ENCODE peak calls at places on chromosomes 16 and 17, in seven cellular contexts. One of them, this sample, is unnamed.

GRCh38 chr17:27360507-27360906 is 66.6 kb downstream of the WSB1 start:
- DNase-seq in H1: no peak
- DNase-seq in HepG2: no peak
- DNase-seq in WTC11: no peak
- DNase-seq in GM12878: no peak
- DNase-seq in K562: no peak
- DNase-seq in HCT116: no peak
- DNase-seq in this sample: no peak

GRCh38 chr17:72123496-72123963 is 2.7 kb downstream of the SOX9 start:
- DNase-seq in WTC11: peak
- DNase-seq in GM12878: no peak
- DNase-seq in HCT116: no peak
- DNase-seq in K562: no peak
- DNase-seq in HepG2: no peak
- DNase-seq in H1: peak
- DNase-seq in this sample: no peak

GRCh38 chr16:89360760-89361435 is 129.5 kb downstream of the ANKRD11 start:
- DNase-seq in HCT116: no peak
- DNase-seq in H1: no peak
- DNase-seq in WTC11: no peak
- DNase-seq in GM12878: peak
- DNase-seq in K562: no peak
- DNase-seq in HepG2: no peak
- DNase-seq in this sample: no peak

GRCh38 chr17:41301916-41302901 is at the start of gene KRTAP29-1:
- DNase-seq in H1: no peak
- DNase-seq in K562: no peak
- DNase-seq in WTC11: no peak
- DNase-seq in HCT116: no peak
- DNase-seq in HepG2: no peak
- DNase-seq in GM12878: no peak
- DNase-seq in this sample: no peak

GRCh38 chr17:58818654-58819053 is 63.0 kb downstream of the PPM1E start:
- DNase-seq in HCT116: no peak
- DNase-seq in K562: no peak
- DNase-seq in H1: no peak
- DNase-seq in WTC11: no peak
- DNase-seq in HepG2: no peak
- DNase-seq in GM12878: no peak
- DNase-seq in this sample: no peak

GRCh38 chr16:1708083-1708767 is 2.2 kb downstream of the MAPK8IP3 start:
- DNase-seq in H1: no peak
- DNase-seq in K562: no peak
- DNase-seq in WTC11: no peak
- DNase-seq in GM12878: no peak
- DNase-seq in HepG2: no peak
- DNase-seq in HCT116: no peak
- DNase-seq in this sample: no peak

GRCh38 chr16:68200120-68200783 is 35.7 kb downstream of the ESRP2 start:
- DNase-seq in HepG2: no peak
- DNase-seq in WTC11: no peak
- DNase-seq in GM12878: no peak
- DNase-seq in H1: no peak
- DNase-seq in K562: no peak
- DNase-seq in HCT116: no peak
- DNase-seq in this sample: peak

GRCh38 chr16:20628213-20628612 is 52.0 kb upstream of the ACSM2B start:
- DNase-seq in H1: no peak
- DNase-seq in WTC11: no peak
- DNase-seq in K562: no peak
- DNase-seq in HepG2: no peak
- DNase-seq in GM12878: no peak
- DNase-seq in HCT116: no peak
- DNase-seq in this sample: no peak

GRCh38 chr16:11138769-11139623 is 117.0 kb downstream of the SOCS1 start:
- DNase-seq in GM12878: no peak
- DNase-seq in K562: no peak
- DNase-seq in H1: no peak
- DNase-seq in WTC11: no peak
- DNase-seq in HCT116: no peak
- DNase-seq in HepG2: peak
- DNase-seq in this sample: no peak

GRCh38 chr16:66740533-66740932 is 10.9 kb downstream of the DYNC1LI2 start:
- DNase-seq in HepG2: no peak
- DNase-seq in K562: peak
- DNase-seq in WTC11: no peak
- DNase-seq in GM12878: no peak
- DNase-seq in HCT116: no peak
- DNase-seq in H1: no peak
- DNase-seq in this sample: no peak

GRCh38 chr16:29925173-29925804 is 737 bp downstream of the KCTD13 start:
- DNase-seq in GM12878: no peak
- DNase-seq in HCT116: no peak
- DNase-seq in HepG2: no peak
- DNase-seq in WTC11: no peak
- DNase-seq in K562: no peak
- DNase-seq in H1: no peak
- DNase-seq in this sample: no peak

GRCh38 chr17:45312477-45313418 is 4.1 kb downstream of the MAP3K14 start:
- DNase-seq in WTC11: no peak
- DNase-seq in K562: no peak
- DNase-seq in HCT116: no peak
- DNase-seq in H1: no peak
- DNase-seq in GM12878: no peak
- DNase-seq in HepG2: no peak
- DNase-seq in this sample: no peak

GRCh38 chr16:880471-881171 is 80.1 kb upstream of the GNG13 start:
- DNase-seq in HepG2: no peak
- DNase-seq in K562: no peak
- DNase-seq in GM12878: no peak
- DNase-seq in WTC11: no peak
- DNase-seq in HCT116: no peak
- DNase-seq in H1: no peak
- DNase-seq in this sample: no peak

GRCh38 chr16:64089697-64090096 is 1032.2 kb downstream of the CDH11 start:
- DNase-seq in HepG2: peak
- DNase-seq in H1: no peak
- DNase-seq in K562: no peak
- DNase-seq in HCT116: no peak
- DNase-seq in GM12878: no peak
- DNase-seq in WTC11: no peak
- DNase-seq in this sample: no peak

GRCh38 chr17:38885728-38886642 is 16.1 kb downstream of the LASP1 start:
- DNase-seq in HepG2: no peak
- DNase-seq in WTC11: no peak
- DNase-seq in K562: no peak
- DNase-seq in HCT116: no peak
- DNase-seq in H1: no peak
- DNase-seq in GM12878: no peak
- DNase-seq in this sample: no peak

GRCh38 chr16:16004314-16004749 is 54.9 kb downstream of the ABCC1 start:
- DNase-seq in WTC11: no peak
- DNase-seq in HepG2: no peak
- DNase-seq in H1: no peak
- DNase-seq in K562: no peak
- DNase-seq in GM12878: no peak
- DNase-seq in HCT116: no peak
- DNase-seq in this sample: no peak

GRCh38 chr16:84303023-84303422 is 8.3 kb downstream of the WFDC1 start:
- DNase-seq in GM12878: no peak
- DNase-seq in WTC11: no peak
- DNase-seq in H1: no peak
- DNase-seq in HepG2: no peak
- DNase-seq in K562: no peak
- DNase-seq in HCT116: no peak
- DNase-seq in this sample: no peak

GRCh38 chr17:38464251-38464722 is 36.0 kb downstream of the ARHGAP23 start:
- DNase-seq in HCT116: no peak
- DNase-seq in WTC11: no peak
- DNase-seq in GM12878: no peak
- DNase-seq in K562: no peak
- DNase-seq in H1: no peak
- DNase-seq in HepG2: no peak
- DNase-seq in this sample: peak

GRCh38 chr16:84955427-84955826 is 55.9 kb downstream of the ZDHHC7 start:
- DNase-seq in WTC11: no peak
- DNase-seq in HepG2: no peak
- DNase-seq in H1: no peak
- DNase-seq in GM12878: no peak
- DNase-seq in K562: no peak
- DNase-seq in HCT116: no peak
- DNase-seq in this sample: no peak

GRCh38 chr17:61460796-61461585 is 8.8 kb downstream of the TBX4 start:
- DNase-seq in GM12878: no peak
- DNase-seq in WTC11: no peak
- DNase-seq in K562: no peak
- DNase-seq in HCT116: no peak
- DNase-seq in H1: peak
- DNase-seq in HepG2: peak
- DNase-seq in this sample: no peak

GRCh38 chr17:40106760-40107265 is 6.4 kb upstream of the NR1D1 start:
- DNase-seq in HCT116: no peak
- DNase-seq in H1: no peak
- DNase-seq in GM12878: no peak
- DNase-seq in WTC11: peak
- DNase-seq in K562: no peak
- DNase-seq in HepG2: no peak
- DNase-seq in this sample: no peak

GRCh38 chr17:40104570-40105471 is 4.4 kb upstream of the NR1D1 start:
- DNase-seq in WTC11: no peak
- DNase-seq in H1: no peak
- DNase-seq in GM12878: no peak
- DNase-seq in HCT116: no peak
- DNase-seq in K562: no peak
- DNase-seq in HepG2: no peak
- DNase-seq in this sample: no peak

GRCh38 chr17:40109471-40109824 is 9.1 kb upstream of the NR1D1 start:
- DNase-seq in HCT116: no peak
- DNase-seq in GM12878: no peak
- DNase-seq in WTC11: no peak
- DNase-seq in K562: no peak
- DNase-seq in HepG2: peak
- DNase-seq in H1: no peak
- DNase-seq in this sample: no peak

GRCh38 chr17:40106089-40106759 is 5.8 kb upstream of the NR1D1 start:
- DNase-seq in WTC11: no peak
- DNase-seq in K562: no peak
- DNase-seq in HepG2: no peak
- DNase-seq in H1: no peak
- DNase-seq in HCT116: no peak
- DNase-seq in GM12878: no peak
- DNase-seq in this sample: no peak

DNA sequence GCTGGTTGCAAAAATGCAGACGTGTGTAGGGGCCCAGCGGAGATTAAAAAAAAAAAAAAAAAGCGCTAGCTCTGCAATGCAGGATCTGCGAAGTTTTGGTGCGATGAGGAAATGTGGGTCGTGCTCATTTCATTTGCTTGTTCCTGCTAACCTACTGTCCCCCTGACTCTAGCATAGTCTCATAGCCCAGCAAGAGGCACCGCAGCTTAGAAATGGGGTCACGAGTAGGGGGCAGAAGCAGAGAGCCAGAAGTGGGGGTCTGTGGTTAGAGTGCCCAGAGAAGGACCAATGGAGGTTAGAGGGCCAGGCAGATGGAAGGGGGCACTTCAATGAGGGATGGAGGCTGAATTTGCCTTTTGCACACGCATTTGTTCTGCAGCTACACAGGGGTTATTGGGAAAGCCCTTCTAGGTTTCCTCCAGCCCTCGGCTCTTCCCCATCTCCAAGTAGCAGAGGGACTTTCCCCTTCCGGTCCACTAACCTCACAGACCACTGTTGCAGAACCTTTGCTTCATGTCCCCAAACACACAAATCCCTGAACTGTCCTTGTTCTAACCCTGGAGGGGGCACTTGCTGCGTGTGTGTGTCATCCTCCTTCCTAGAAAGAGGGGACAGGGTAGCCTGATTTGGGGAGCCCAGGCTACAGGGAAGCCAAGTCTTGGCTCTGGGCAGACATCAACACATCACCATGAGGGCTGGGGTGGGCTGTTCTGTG is 7.0 kb upstream of the NR1D1 start:
- DNase-seq in HCT116: no peak
- DNase-seq in HepG2: peak
- DNase-seq in H1: peak
- DNase-seq in WTC11: no peak
- DNase-seq in GM12878: no peak
- DNase-seq in K562: no peak
- DNase-seq in this sample: no peak
- TF ChIP-seq SP1 in HCT116: no peak
- TF ChIP-seq SP1 in HepG2: no peak
- TF ChIP-seq SP1 in H1: no peak
- TF ChIP-seq SP1 in WTC11: no peak
- TF ChIP-seq SP1 in GM12878: no peak
- TF ChIP-seq SP1 in K562: no peak
- TF ChIP-seq SP1 in this sample: no peak

GRCh38 chr16:9566099-9566498 is 474.7 kb downstream of the HAPSTR1 start:
- DNase-seq in WTC11: no peak
- DNase-seq in HepG2: no peak
- DNase-seq in HCT116: no peak
- DNase-seq in GM12878: no peak
- DNase-seq in H1: no peak
- DNase-seq in K562: peak
- DNase-seq in this sample: no peak
- TF ChIP-seq SP1 in WTC11: no peak
- TF ChIP-seq SP1 in HepG2: no peak
- TF ChIP-seq SP1 in HCT116: no peak
- TF ChIP-seq SP1 in GM12878: no peak
- TF ChIP-seq SP1 in H1: no peak
- TF ChIP-seq SP1 in K562: no peak
- TF ChIP-seq SP1 in this sample: no peak

GRCh38 chr16:85984211-85984880 is 85.4 kb downstream of the IRF8 start:
- DNase-seq in HepG2: no peak
- DNase-seq in GM12878: no peak
- DNase-seq in H1: no peak
- DNase-seq in HCT116: no peak
- DNase-seq in WTC11: no peak
- DNase-seq in K562: no peak
- DNase-seq in this sample: no peak
- TF ChIP-seq SP1 in HepG2: no peak
- TF ChIP-seq SP1 in GM12878: no peak
- TF ChIP-seq SP1 in H1: no peak
- TF ChIP-seq SP1 in HCT116: no peak
- TF ChIP-seq SP1 in WTC11: no peak
- TF ChIP-seq SP1 in K562: no peak
- TF ChIP-seq SP1 in this sample: no peak

DNA sequence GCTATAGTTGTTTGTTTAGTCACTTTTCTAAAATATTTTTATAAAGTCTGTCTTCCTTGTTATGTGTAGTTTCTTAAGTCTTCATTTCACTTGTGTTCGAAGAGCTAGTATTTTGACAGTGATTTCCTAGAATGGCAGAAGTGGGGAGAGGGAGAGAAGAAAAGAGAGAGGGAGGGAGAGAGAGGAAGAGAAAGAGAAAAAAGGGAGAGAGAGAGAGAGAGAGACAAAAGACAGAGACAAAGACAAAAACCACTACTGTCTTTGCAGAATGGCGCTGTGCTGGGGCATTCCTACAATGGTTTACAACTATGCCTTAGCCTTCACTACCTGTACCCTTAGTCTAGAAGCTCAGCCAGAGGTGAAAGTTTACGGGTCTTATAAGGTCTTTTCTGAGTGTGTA is 90.5 kb downstream of the CA4 start:
- DNase-seq in HCT116: no peak
- DNase-seq in WTC11: no peak
- DNase-seq in K562: no peak
- DNase-seq in H1: no peak
- DNase-seq in GM12878: no peak
- DNase-seq in HepG2: no peak
- DNase-seq in this sample: no peak
- TF ChIP-seq SP1 in HCT116: no peak
- TF ChIP-seq SP1 in WTC11: no peak
- TF ChIP-seq SP1 in K562: no peak
- TF ChIP-seq SP1 in H1: no peak
- TF ChIP-seq SP1 in GM12878: no peak
- TF ChIP-seq SP1 in HepG2: no peak
- TF ChIP-seq SP1 in this sample: no peak

This sample was measured in HEK293T.